ENCODE peak calls at places on chromosomes 2 and 18, in seven cellular contexts. T, W, C, P, K, Z and Y are unnamed samples.

GRCh38 chr2:26847663-26848335 is at the start of gene DPYSL5:
- DNase-seq in T (no peak), W (no peak), C (no peak), P (no peak), K (no peak), Z (no peak), Y (no peak)

GRCh38 chr2:129771606-129772598 is 207.6 kb upstream of the RAB6C start:
- DNase-seq in T (peak), W (no peak), C (no peak), P (peak), K (no peak), Z (no peak), Y (no peak)

GRCh38 chr18:39448942-39449341 is 1883.3 kb upstream of the CELF4 start:
- DNase-seq in T (no peak), W (peak), C (no peak), P (no peak), K (no peak), Z (peak), Y (peak)

GRCh38 chr18:62289047-62289446 is 36.1 kb upstream of the TNFRSF11A start:
- DNase-seq in T (no peak), W (no peak), C (no peak), P (no peak), K (no peak), Z (no peak), Y (no peak)

GRCh38 chr2:160324917-160325316 is 124.8 kb upstream of the ITGB6 start:
- DNase-seq in T (no peak), W (peak), C (no peak), P (no peak), K (no peak), Z (no peak), Y (no peak)

GRCh38 chr18:60027397-60027796 is 127.6 kb downstream of the PMAIP1 start:
- DNase-seq in T (no peak), W (no peak), C (no peak), P (no peak), K (no peak), Z (no peak), Y (no peak)

GRCh38 chr18:76984193-76985155 is 148.1 kb downstream of the MBP start:
- DNase-seq in T (no peak), W (no peak), C (no peak), P (peak), K (peak), Z (no peak), Y (no peak)

GRCh38 chr2:189439342-189439741 is 1.9 kb upstream of the WDR75 start:
- DNase-seq in T (no peak), W (peak), C (no peak), P (no peak), K (no peak), Z (no peak), Y (no peak)

GRCh38 chr2:5111581-5111980 is 580.6 kb upstream of the SOX11 start:
- DNase-seq in T (no peak), W (peak), C (no peak), P (no peak), K (no peak), Z (no peak), Y (no peak)

GRCh38 chr2:107790837-107791236 is 35.9 kb upstream of the RGPD4 start:
- DNase-seq in T (no peak), W (no peak), C (no peak), P (no peak), K (no peak), Z (no peak), Y (no peak)

GRCh38 chr18:43596106-43596712 is 318.9 kb upstream of the SYT4 start:
- DNase-seq in T (peak), W (peak), C (peak), P (no peak), K (no peak), Z (peak), Y (peak)

GRCh38 chr2:36889782-36890181 is 76.6 kb downstream of the STRN start:
- DNase-seq in T (peak), W (peak), C (peak), P (no peak), K (no peak), Z (peak), Y (peak)

GRCh38 chr18:79302120-79302519 is 93.6 kb upstream of the NFATC1 start:
- DNase-seq in T (peak), W (no peak), C (no peak), P (no peak), K (no peak), Z (no peak), Y (no peak)

GRCh38 chr2:127576433-127577207 is 41.1 kb downstream of the MYO7B start:
- DNase-seq in T (peak), W (peak), C (peak), P (no peak), K (no peak), Z (peak), Y (peak)

GRCh38 chr2:241850544-241851324 is 8.0 kb downstream of the PDCD1 start:
- DNase-seq in T (no peak), W (no peak), C (no peak), P (peak), K (peak), Z (no peak), Y (no peak)

GRCh38 chr18:11585596-11585995 is 23.8 kb upstream of the SLC35G4 start:
- DNase-seq in T (no peak), W (no peak), C (no peak), P (no peak), K (no peak), Z (no peak), Y (no peak)

DNA sequence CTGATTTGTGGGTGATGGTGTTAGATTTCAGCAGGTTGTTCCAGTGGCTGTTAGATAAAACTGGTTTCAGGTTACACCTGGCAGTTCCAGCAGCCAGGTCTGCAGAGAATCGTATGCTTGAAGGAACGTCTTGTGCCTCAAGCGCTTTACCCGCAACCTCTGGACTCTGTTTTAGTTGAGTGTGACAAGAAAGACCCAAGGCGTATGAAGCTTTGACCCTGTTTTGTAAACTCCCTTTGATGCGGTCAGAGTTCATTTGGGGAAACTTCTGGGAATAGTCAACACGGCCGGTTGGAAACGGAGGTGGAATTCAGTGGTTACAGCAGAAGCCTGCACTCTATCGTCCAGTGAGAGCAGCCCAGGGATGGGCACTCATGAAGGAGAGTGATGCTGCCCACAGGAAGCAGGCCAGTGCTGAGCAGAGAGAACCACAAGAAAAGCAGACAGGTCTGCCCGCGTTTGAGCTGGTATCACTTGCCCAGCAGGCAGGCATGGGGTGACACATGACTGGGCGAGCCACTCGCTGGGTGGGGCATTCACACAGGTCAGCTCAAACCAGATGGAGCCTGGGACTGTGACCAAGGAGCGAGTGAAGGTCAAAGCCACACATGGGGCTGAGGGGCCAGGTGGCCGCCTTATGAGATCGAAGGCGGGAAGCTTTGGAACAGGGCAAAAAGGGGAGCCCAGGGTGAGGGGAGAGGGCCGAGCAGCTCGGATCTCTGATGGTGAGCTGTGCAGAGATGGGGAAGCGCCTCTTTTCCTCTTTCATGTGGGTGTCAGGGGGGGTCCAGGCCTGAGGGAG is 99.6 kb upstream of the MBOAT2 start:
- DNase-seq in T (no peak), W (peak), C (peak), P (no peak), K (no peak), Z (no peak), Y (no peak)
- TF ChIP-seq CTCF in T (no peak), W (peak), C (no peak), P (no peak), K (no peak), Z (no peak), Y (no peak)

DNA sequence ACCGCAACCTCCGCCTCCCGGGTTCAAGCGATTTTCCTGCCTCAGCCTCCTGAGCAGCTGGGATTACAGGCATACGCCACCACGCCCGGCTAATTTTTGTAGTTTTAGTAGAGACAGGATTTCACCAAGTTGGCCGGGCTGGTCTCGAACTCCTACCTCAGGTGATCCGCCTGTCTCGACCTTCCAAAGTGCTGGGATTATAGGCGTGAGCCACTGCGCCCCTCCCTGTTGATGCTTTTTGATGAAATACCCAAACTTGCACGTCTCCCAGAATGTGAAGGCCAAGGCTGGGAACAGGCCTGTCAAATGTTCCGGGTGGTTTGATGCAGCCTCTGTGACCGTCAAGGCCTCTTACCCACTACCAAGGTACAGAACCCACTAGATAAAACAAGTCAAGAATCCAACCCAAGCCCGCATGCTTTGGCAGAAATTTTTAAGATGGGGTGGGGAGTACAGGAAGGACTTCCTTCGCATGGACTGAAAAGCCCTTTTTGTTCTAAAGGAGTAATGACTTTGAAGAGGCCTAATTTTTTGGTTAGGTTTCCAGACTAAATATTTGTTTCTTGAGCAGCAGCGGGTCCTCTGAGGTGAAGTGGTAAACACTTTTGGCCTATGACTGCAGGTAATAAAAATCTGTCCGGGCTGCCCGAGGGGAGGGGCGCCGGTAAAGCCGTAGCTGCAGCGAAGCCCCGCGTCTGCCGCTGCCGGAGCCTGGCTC is 3.7 kb upstream of the EVX2 start:
- DNase-seq in T (no peak), W (no peak), C (no peak), P (no peak), K (no peak), Z (no peak), Y (no peak)
- H3K4me3 ChIP-seq in T (no peak), W (no peak), C (no peak), P (no peak), K (peak), Z (no peak), Y (no peak)

GRCh38 chr18:51051105-51051712 is 21.2 kb downstream of the SMAD4 start:
- DNase-seq in T (peak), W (peak), C (peak), P (no peak), K (no peak), Z (peak), Y (peak)
- TF ChIP-seq CTCF in T (peak), W (peak), C (peak), P (peak), K (peak), Z (peak), Y (peak)

GRCh38 chr2:201807452-201807980 is 1.2 kb downstream of the CDK15 start:
- DNase-seq in T (peak), W (peak), C (peak), P (no peak), K (no peak), Z (peak), Y (peak)
- H3K4me3 ChIP-seq in T (peak), W (no peak), C (peak), P (no peak), K (no peak), Z (no peak), Y (peak)

GRCh38 chr2:14641116-14641515 is 8.6 kb downstream of the LRATD1 start:
- DNase-seq in T (no peak), W (no peak), C (no peak), P (no peak), K (no peak), Z (no peak), Y (no peak)

GRCh38 chr2:14638488-14638887 is 6.0 kb downstream of the LRATD1 start:
- DNase-seq in T (no peak), W (no peak), C (no peak), P (no peak), K (no peak), Z (no peak), Y (no peak)

GRCh38 chr2:14647714-14648113 is 15.2 kb downstream of the LRATD1 start:
- DNase-seq in T (no peak), W (no peak), C (no peak), P (no peak), K (no peak), Z (no peak), Y (no peak)

GRCh38 chr2:14642499-14642898 is 10.0 kb downstream of the LRATD1 start:
- DNase-seq in T (no peak), W (no peak), C (no peak), P (no peak), K (no peak), Z (no peak), Y (no peak)
- TF ChIP-seq CTCF in T (peak), W (no peak), C (no peak), P (no peak), K (no peak), Z (no peak), Y (no peak)

GRCh38 chr2:48530033-48530804 is at the start of gene STON1:
- DNase-seq in T (peak), W (peak), C (peak), P (peak), K (peak), Z (peak), Y (peak)

GRCh38 chr2:48532174-48532573 is 2.2 kb downstream of the STON1 start:
- DNase-seq in T (no peak), W (no peak), C (no peak), P (no peak), K (no peak), Z (no peak), Y (no peak)

GRCh38 chr2:48532824-48533223 is 2.9 kb downstream of the STON1 start:
- DNase-seq in T (no peak), W (no peak), C (peak), P (no peak), K (no peak), Z (peak), Y (no peak)

GRCh38 chr2:48529676-48530032 is 300 bp upstream of the STON1 start:
- DNase-seq in T (no peak), W (no peak), C (no peak), P (no peak), K (no peak), Z (no peak), Y (no peak)

DNA sequence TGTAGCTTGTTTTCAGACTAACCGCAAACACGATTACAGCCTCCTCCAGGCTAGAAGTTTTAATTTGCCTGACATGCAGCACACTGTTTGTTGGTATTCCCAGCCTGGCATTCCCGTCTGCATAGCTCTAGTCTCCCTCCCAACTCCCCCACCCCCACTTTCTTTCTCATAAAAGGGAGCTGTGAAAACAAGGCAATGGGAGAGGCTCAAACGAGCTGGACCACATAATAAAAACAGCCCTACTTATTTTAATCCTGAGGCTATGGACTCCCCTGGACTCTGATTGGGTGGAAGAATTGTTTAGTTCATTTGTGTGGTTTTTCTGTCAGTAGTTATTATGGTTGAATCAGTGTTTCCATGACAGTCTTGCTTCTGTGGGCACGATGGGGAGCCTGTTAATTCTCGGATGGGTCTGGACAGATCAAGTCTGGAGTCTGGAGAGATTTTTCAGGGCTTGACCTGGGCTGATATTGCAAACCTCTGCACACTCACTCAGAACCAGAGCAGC is 1.2 kb downstream of the STON1 start:
- DNase-seq in T (peak), W (peak), C (peak), P (no peak), K (no peak), Z (peak), Y (peak)
- H3K4me3 ChIP-seq in T (peak), W (peak), C (peak), P (no peak), K (peak), Z (peak), Y (peak)

DNA sequence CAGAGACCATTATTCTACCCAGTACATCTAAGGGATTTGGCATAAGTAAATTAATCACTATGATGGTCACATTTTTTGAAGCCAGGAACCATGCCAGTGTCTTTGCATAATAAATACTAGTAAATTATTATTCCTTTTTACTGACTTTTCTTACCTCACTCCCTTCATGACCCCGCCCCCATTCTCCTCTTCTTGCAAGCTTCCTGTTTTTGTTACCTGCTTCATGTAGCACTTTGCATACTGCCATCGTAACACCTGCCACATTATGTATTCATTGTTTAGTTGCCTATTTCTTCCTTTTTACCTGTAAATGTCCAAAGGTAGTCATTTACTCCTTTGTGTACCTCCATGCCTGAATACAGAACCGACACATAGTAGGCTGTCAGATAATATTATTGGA is 309.5 kb downstream of the KIAA1328 start:
- DNase-seq in T (no peak), W (no peak), C (no peak), P (no peak), K (no peak), Z (no peak), Y (no peak)
- TF ChIP-seq CTCF in T (no peak), W (no peak), C (no peak), P (no peak), K (no peak), Z (no peak), Y (no peak)

GRCh38 chr2:180907731-180908130 is 72.7 kb upstream of the UBE2E3 start:
- DNase-seq in T (peak), W (peak), C (peak), P (no peak), K (no peak), Z (peak), Y (peak)

GRCh38 chr2:180901331-180901730 is 79.1 kb upstream of the UBE2E3 start:
- DNase-seq in T (no peak), W (no peak), C (no peak), P (no peak), K (no peak), Z (no peak), Y (no peak)

DNA sequence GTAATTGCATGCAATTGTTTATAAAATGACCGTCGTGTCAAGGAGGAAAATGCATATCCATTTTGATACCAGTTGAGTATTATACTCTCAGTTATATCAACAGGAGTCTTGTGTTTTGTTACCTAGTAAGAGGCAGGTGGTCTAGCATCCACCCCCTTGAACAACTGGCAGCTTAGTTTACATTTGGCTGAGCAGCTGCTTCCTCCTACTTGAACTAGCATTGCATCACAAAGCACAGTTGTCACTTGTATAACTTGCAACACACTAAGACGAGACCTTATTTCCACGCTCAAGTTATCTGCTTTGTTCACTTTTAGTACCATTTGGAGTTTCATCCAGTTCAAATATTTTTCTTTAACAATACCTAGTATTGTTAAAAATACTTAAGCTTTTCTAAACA is 75.4 kb upstream of the UBE2E3 start:
- DNase-seq in T (no peak), W (peak), C (no peak), P (no peak), K (no peak), Z (peak), Y (no peak)
- H3K4me3 ChIP-seq in T (no peak), W (no peak), C (no peak), P (no peak), K (no peak), Z (no peak), Y (no peak)

DNA sequence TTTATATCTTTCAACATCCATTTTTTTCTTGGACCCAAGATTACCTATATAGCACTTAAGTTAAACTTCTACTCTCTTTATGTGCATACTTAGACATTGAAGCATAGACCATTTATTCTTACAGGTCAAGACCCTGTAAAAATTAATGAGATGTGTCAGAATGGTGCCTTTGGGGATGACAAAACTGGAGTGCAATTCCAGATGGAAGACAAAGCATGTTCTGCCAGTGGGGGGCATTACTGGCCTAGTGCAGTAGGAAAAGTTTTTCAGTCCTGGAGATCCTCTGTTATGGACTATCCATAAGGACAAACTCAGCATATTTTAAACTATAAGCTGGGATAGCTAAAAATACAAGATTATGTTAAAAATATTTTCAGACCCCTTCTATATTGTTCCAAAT is 57.8 kb upstream of the MMADHC start:
- DNase-seq in T (peak), W (peak), C (peak), P (no peak), K (no peak), Z (peak), Y (peak)
- TF ChIP-seq CTCF in T (peak), W (peak), C (peak), P (no peak), K (no peak), Z (peak), Y (peak)